ENCODE peak calls at places on chromosomes 12 and 14, in five cellular contexts. One of them, this sample, is unnamed. For H3K4me1, the result is how much of the 10 kb centered on the place peaks cover.

GRCh38 chr14:96067985-96068930 is 29.1 kb downstream of the C14orf132 start:
- DNase-seq in A549: no peak
- DNase-seq in body of pancreas: no peak
- DNase-seq in hepatocyte: no peak
- DNase-seq in H9: no peak
- DNase-seq in this sample: no peak

GRCh38 chr14:70320294-70320693 is 39.2 kb downstream of the COX16 start:
- DNase-seq in hepatocyte: no peak
- DNase-seq in body of pancreas: no peak
- DNase-seq in H9: no peak
- DNase-seq in A549: no peak
- DNase-seq in this sample: no peak

GRCh38 chr14:95547626-95548327 is 12.9 kb downstream of the GLRX5 start:
- DNase-seq in hepatocyte: no peak
- DNase-seq in A549: no peak
- DNase-seq in body of pancreas: no peak
- DNase-seq in H9: peak
- DNase-seq in this sample: no peak

GRCh38 chr12:97701901-97702300 is 239.3 kb downstream of the RMST start:
- DNase-seq in body of pancreas: no peak
- DNase-seq in A549: no peak
- DNase-seq in H9: no peak
- DNase-seq in hepatocyte: no peak
- DNase-seq in this sample: no peak

GRCh38 chr12:107349008-107349747 is 255.8 kb upstream of the CRY1 start:
- DNase-seq in H9: no peak
- DNase-seq in hepatocyte: peak
- DNase-seq in body of pancreas: peak
- DNase-seq in A549: peak
- DNase-seq in this sample: peak

GRCh38 chr12:56785874-56786273 is 22.8 kb downstream of the HSD17B6 start:
- DNase-seq in H9: no peak
- DNase-seq in A549: no peak
- DNase-seq in hepatocyte: no peak
- DNase-seq in body of pancreas: no peak
- DNase-seq in this sample: no peak

GRCh38 chr14:105419305-105420091 is at the start of gene MTA1:
- DNase-seq in A549: no peak
- DNase-seq in hepatocyte: peak
- DNase-seq in H9: no peak
- DNase-seq in body of pancreas: peak
- DNase-seq in this sample: no peak

GRCh38 chr12:68286396-68286795 is 33.0 kb upstream of the IL22 start:
- DNase-seq in body of pancreas: no peak
- DNase-seq in H9: no peak
- DNase-seq in A549: no peak
- DNase-seq in hepatocyte: no peak
- DNase-seq in this sample: no peak

GRCh38 chr14:79842270-79842669 is 369.0 kb downstream of the DIO2 start:
- DNase-seq in hepatocyte: peak
- DNase-seq in A549: peak
- DNase-seq in H9: no peak
- DNase-seq in body of pancreas: peak
- DNase-seq in this sample: peak

GRCh38 chr14:58978336-58978735 is 210.1 kb upstream of the DAAM1 start:
- DNase-seq in body of pancreas: no peak
- DNase-seq in H9: no peak
- DNase-seq in A549: no peak
- DNase-seq in hepatocyte: no peak
- DNase-seq in this sample: no peak

GRCh38 chr12:109598428-109598854 is 24.8 kb downstream of the MVK start:
- DNase-seq in body of pancreas: no peak
- DNase-seq in H9: no peak
- DNase-seq in A549: no peak
- DNase-seq in hepatocyte: no peak
- DNase-seq in this sample: no peak

GRCh38 chr12:109600481-109600880 is 26.9 kb downstream of the MVK start:
- DNase-seq in hepatocyte: no peak
- DNase-seq in H9: no peak
- DNase-seq in body of pancreas: peak
- DNase-seq in A549: no peak
- DNase-seq in this sample: no peak

GRCh38 chr12:109597414-109597794 is 23.8 kb downstream of the MVK start:
- DNase-seq in A549: no peak
- DNase-seq in H9: no peak
- DNase-seq in body of pancreas: no peak
- DNase-seq in hepatocyte: no peak
- DNase-seq in this sample: no peak

GRCh38 chr12:109597795-109598427 is 24.3 kb downstream of the MVK start:
- DNase-seq in A549: peak
- DNase-seq in body of pancreas: peak
- DNase-seq in hepatocyte: peak
- DNase-seq in H9: peak
- DNase-seq in this sample: peak

DNA sequence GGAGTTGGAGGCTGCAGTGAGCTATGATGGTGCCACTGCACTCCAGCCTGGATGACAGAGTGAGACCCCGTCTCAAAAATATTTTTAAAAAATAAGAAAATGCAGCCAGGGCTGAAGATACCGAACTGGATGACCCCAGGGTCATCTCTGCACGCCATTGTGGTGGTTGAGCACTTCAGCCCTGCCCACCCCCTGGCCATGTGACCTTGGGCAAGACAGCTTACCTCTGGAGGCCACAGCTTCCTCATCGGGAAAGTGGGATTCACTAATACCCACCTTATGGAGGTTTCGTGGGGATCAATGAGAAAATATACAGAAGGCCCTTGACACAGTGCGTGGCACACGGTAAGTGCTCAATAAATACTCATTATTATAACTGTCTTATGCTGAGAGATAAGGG is 25.5 kb downstream of the MVK start:
- DNase-seq in body of pancreas: no peak
- DNase-seq in H9: no peak
- DNase-seq in A549: no peak
- DNase-seq in hepatocyte: no peak
- DNase-seq in this sample: no peak
- H3K4me1 ChIP-seq in body of pancreas: under half
- H3K4me1 ChIP-seq in H9: under half
- H3K4me1 ChIP-seq in A549: under half
- H3K4me1 ChIP-seq in hepatocyte: under half
- H3K4me1 ChIP-seq in this sample: under half

GRCh38 chr14:76551906-76552305 is 176.0 kb downstream of the ESRRB start:
- DNase-seq in hepatocyte: no peak
- DNase-seq in H9: peak
- DNase-seq in body of pancreas: no peak
- DNase-seq in A549: no peak
- DNase-seq in this sample: peak

GRCh38 chr14:76541594-76542219 is 165.8 kb downstream of the ESRRB start:
- DNase-seq in A549: no peak
- DNase-seq in body of pancreas: no peak
- DNase-seq in H9: no peak
- DNase-seq in hepatocyte: no peak
- DNase-seq in this sample: no peak

GRCh38 chr14:76550534-76550933 is 174.6 kb downstream of the ESRRB start:
- DNase-seq in A549: no peak
- DNase-seq in hepatocyte: no peak
- DNase-seq in H9: no peak
- DNase-seq in body of pancreas: no peak
- DNase-seq in this sample: peak

GRCh38 chr14:76551116-76551515 is 175.2 kb downstream of the ESRRB start:
- DNase-seq in A549: no peak
- DNase-seq in H9: no peak
- DNase-seq in body of pancreas: no peak
- DNase-seq in hepatocyte: no peak
- DNase-seq in this sample: no peak

GRCh38 chr14:76546426-76547221 is 170.7 kb downstream of the ESRRB start:
- DNase-seq in body of pancreas: no peak
- DNase-seq in H9: peak
- DNase-seq in A549: peak
- DNase-seq in hepatocyte: peak
- DNase-seq in this sample: peak
- TF ChIP-seq CTCF in body of pancreas: no peak
- TF ChIP-seq CTCF in H9: peak
- TF ChIP-seq CTCF in A549: peak
- TF ChIP-seq CTCF in hepatocyte: peak
- TF ChIP-seq CTCF in this sample: peak

GRCh38 chr12:55742719-55743130 is at the start of gene GDF11:
- DNase-seq in H9: peak
- DNase-seq in body of pancreas: peak
- DNase-seq in A549: peak
- DNase-seq in hepatocyte: peak
- DNase-seq in this sample: no peak

GRCh38 chr12:55741978-55742377 is 944 bp upstream of the GDF11 start:
- DNase-seq in body of pancreas: no peak
- DNase-seq in A549: no peak
- DNase-seq in hepatocyte: no peak
- DNase-seq in H9: no peak
- DNase-seq in this sample: no peak

GRCh38 chr12:55745361-55746146 is 2.6 kb downstream of the GDF11 start:
- DNase-seq in body of pancreas: no peak
- DNase-seq in hepatocyte: peak
- DNase-seq in A549: no peak
- DNase-seq in H9: peak
- DNase-seq in this sample: no peak

GRCh38 chr12:55743967-55744931 is 1.3 kb downstream of the GDF11 start:
- DNase-seq in A549: no peak
- DNase-seq in H9: no peak
- DNase-seq in hepatocyte: peak
- DNase-seq in body of pancreas: no peak
- DNase-seq in this sample: no peak

GRCh38 chr12:55743131-55743921 is 404 bp downstream of the GDF11 start:
- DNase-seq in A549: peak
- DNase-seq in hepatocyte: peak
- DNase-seq in body of pancreas: peak
- DNase-seq in H9: peak
- DNase-seq in this sample: no peak
- H3K4me1 ChIP-seq in A549: under half
- H3K4me1 ChIP-seq in hepatocyte: under half
- H3K4me1 ChIP-seq in body of pancreas: under half
- H3K4me1 ChIP-seq in H9: under half
- H3K4me1 ChIP-seq in this sample: under half

DNA sequence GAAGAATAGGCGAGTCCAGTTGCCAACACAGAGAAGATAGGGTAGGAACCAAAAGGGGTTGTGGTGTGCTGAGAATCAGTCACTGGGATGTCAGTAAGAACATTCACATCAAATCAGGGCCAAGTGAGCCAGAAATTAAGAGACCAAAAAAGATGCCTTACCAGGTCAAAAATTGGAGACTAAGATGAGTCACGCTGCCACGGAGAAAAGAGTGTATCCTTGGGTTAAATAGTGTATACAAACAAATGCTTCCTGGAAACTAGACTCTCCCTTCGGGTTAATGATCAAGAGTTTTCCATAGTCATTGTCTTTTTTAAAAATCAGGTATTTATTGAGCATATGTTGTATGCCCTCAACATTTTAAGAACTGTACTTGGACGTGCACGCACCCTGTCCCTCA is 45.2 kb upstream of the BAZ1A start:
- DNase-seq in A549: peak
- DNase-seq in body of pancreas: no peak
- DNase-seq in hepatocyte: no peak
- DNase-seq in H9: no peak
- DNase-seq in this sample: no peak
- TF ChIP-seq CTCF in A549: no peak
- TF ChIP-seq CTCF in body of pancreas: no peak
- TF ChIP-seq CTCF in hepatocyte: no peak
- TF ChIP-seq CTCF in H9: no peak
- TF ChIP-seq CTCF in this sample: no peak

DNA sequence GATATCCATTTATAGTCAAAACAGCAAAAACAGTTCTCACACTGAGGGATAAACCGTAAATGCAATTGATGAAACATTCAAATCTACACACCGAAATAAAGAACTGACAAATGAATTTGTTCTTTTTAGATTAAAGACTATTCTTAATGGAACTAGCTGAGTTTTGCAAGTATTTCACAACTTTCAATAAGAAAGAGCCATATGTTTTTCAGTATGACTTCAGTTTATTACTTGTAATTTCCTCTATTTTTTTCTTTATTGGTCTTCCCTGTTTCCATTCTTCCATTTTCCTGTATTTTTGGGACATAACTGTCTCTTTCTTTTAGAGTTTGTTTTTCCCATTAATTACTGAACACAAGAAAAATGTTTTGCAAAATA is 4.3 kb downstream of the BCAT1 start:
- DNase-seq in body of pancreas: no peak
- DNase-seq in hepatocyte: no peak
- DNase-seq in H9: no peak
- DNase-seq in A549: no peak
- DNase-seq in this sample: no peak
- H3K4me1 ChIP-seq in body of pancreas: half or more
- H3K4me1 ChIP-seq in hepatocyte: under half
- H3K4me1 ChIP-seq in H9: under half
- H3K4me1 ChIP-seq in A549: under half
- H3K4me1 ChIP-seq in this sample: under half

GRCh38 chr12:18549598-18549997 is 188.2 kb downstream of the PLCZ1 start:
- DNase-seq in H9: peak
- DNase-seq in hepatocyte: no peak
- DNase-seq in A549: no peak
- DNase-seq in body of pancreas: no peak
- DNase-seq in this sample: no peak
- TF ChIP-seq CTCF in H9: peak
- TF ChIP-seq CTCF in hepatocyte: no peak
- TF ChIP-seq CTCF in A549: no peak
- TF ChIP-seq CTCF in body of pancreas: no peak
- TF ChIP-seq CTCF in this sample: no peak

DNA sequence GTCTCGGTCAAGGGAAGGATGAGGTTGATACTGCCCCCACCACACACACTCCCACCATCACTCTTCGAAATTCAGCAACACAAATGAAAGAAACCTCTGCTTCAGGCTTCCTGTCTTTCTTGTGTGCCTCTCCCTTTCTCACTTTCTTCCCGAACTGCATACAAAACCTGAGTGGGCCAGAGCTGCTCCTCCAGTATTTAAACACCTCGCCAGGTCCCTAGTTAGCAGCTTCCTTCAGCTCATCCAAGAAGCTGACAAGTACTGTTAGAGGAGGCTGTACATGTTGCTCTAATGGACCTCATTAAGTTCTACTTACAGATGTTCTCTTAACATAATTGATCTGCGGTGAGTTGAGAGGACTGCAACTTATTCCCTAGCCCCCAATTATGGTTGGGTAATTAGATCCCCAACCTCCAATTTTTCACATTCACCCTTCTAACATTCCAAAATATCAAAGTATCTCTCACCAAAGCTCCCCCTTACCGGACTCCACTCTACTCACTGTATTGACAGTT is 4.1 kb upstream of the LMO3 start:
- DNase-seq in A549: no peak
- DNase-seq in hepatocyte: no peak
- DNase-seq in H9: no peak
- DNase-seq in body of pancreas: no peak
- DNase-seq in this sample: no peak
- H3K4me1 ChIP-seq in A549: under half
- H3K4me1 ChIP-seq in hepatocyte: under half
- H3K4me1 ChIP-seq in H9: under half
- H3K4me1 ChIP-seq in body of pancreas: under half
- H3K4me1 ChIP-seq in this sample: under half

GRCh38 chr12:2739832-2740641 is 54.7 kb upstream of the FKBP4 start:
- DNase-seq in A549: no peak
- DNase-seq in hepatocyte: peak
- DNase-seq in H9: peak
- DNase-seq in body of pancreas: peak
- DNase-seq in this sample: peak
- TF ChIP-seq CTCF in A549: peak
- TF ChIP-seq CTCF in hepatocyte: peak
- TF ChIP-seq CTCF in H9: peak
- TF ChIP-seq CTCF in body of pancreas: peak
- TF ChIP-seq CTCF in this sample: peak

GRCh38 chr12:122078141-122079037 is at the start of gene MLXIP:
- DNase-seq in A549: peak
- DNase-seq in body of pancreas: peak
- DNase-seq in hepatocyte: peak
- DNase-seq in H9: peak
- DNase-seq in this sample: peak
- H3K4me1 ChIP-seq in A549: under half
- H3K4me1 ChIP-seq in body of pancreas: under half
- H3K4me1 ChIP-seq in hepatocyte: under half
- H3K4me1 ChIP-seq in H9: under half
- H3K4me1 ChIP-seq in this sample: under half